ENCODE peak calls at places on chromosome 4, in five cellular contexts. W is KG1, G is prostate gland, J is neural crest cell, A is astrocyte of the hippocampus. Y is an unnamed sample.

GRCh38 chr4:182925298-182925738 is 8.1 kb upstream of the DCTD start:
- DNase-seq in W (no peak), G (no peak), A (peak), J (peak), Y (peak)

GRCh38 chr4:2289311-2289954 is 27.5 kb upstream of the MXD4 start:
- DNase-seq in J (no peak), W (no peak), A (no peak), G (no peak), Y (no peak)

GRCh38 chr4:101911616-101912015 is 121.1 kb downstream of the BANK1 start:
- DNase-seq in J (no peak), G (no peak), A (no peak), W (no peak), Y (no peak)

GRCh38 chr4:113683143-113683542 is 78.4 kb downstream of the CAMK2D start:
- DNase-seq in W (no peak), G (no peak), A (no peak), J (no peak), Y (no peak)

GRCh38 chr4:114137984-114138383 is 158.5 kb upstream of the ARSJ start:
- DNase-seq in J (no peak), A (no peak), W (no peak), G (no peak), Y (no peak)

GRCh38 chr4:158796370-158797140 is 27.7 kb downstream of the FNIP2 start:
- DNase-seq in G (no peak), W (no peak), J (no peak), A (peak), Y (no peak)

GRCh38 chr4:87029356-87029755 is 94.5 kb downstream of the AFF1 start:
- DNase-seq in J (no peak), A (no peak), G (no peak), W (no peak), Y (no peak)

GRCh38 chr4:87025614-87026041 is 90.8 kb downstream of the AFF1 start:
- DNase-seq in G (peak), A (no peak), W (no peak), J (no peak), Y (no peak)

GRCh38 chr4:23881052-23881501 is 8.8 kb downstream of the PPARGC1A start:
- DNase-seq in W (no peak), J (no peak), A (no peak), G (peak), Y (no peak)

GRCh38 chr4:17030543-17030942 is 132.1 kb upstream of the LDB2 start:
- DNase-seq in W (no peak), J (no peak), G (no peak), A (peak), Y (peak)

GRCh38 chr4:93317571-93317970 is 511.0 kb upstream of the ATOH1 start:
- DNase-seq in J (no peak), G (no peak), A (no peak), W (no peak), Y (peak)

GRCh38 chr4:184356366-184356765 is 118.0 kb downstream of the IRF2 start:
- DNase-seq in W (no peak), J (no peak), A (no peak), G (no peak), Y (no peak)

GRCh38 chr4:110073045-110073845 is 125.2 kb downstream of the ELOVL6 start:
- DNase-seq in J (no peak), G (no peak), A (peak), W (no peak), Y (peak)

GRCh38 chr4:184191267-184191666 is 26.4 kb downstream of the ENPP6 start:
- DNase-seq in A (no peak), G (no peak), W (no peak), J (no peak), Y (no peak)

GRCh38 chr4:11548529-11549176 is 120.0 kb upstream of the HS3ST1 start:
- DNase-seq in J (no peak), A (peak), W (no peak), G (no peak), Y (no peak)

GRCh38 chr4:118099106-118099505 is 64.8 kb downstream of the NDST3 start:
- DNase-seq in J (no peak), A (no peak), G (no peak), W (no peak), Y (no peak)

GRCh38 chr4:145907363-145907762 is 31.3 kb downstream of the ZNF827 start:
- DNase-seq in G (no peak), J (no peak), W (no peak), A (no peak), Y (no peak)

GRCh38 chr4:99209671-99210070 is 9.4 kb downstream of the ADH6 start:
- DNase-seq in G (no peak), A (peak), J (no peak), W (no peak), Y (peak)

GRCh38 chr4:165476214-165477098 is 97.6 kb downstream of the CPE start:
- DNase-seq in W (no peak), G (no peak), J (no peak), A (peak), Y (peak)

GRCh38 chr4:140893939-140894338 is 137.8 kb upstream of the TBC1D9 start:
- DNase-seq in A (no peak), G (no peak), W (no peak), J (no peak), Y (no peak)

GRCh38 chr4:34935739-34936138 is 1308.6 kb downstream of the ARAP2 start:
- DNase-seq in A (no peak), G (no peak), W (no peak), J (no peak), Y (no peak)

GRCh38 chr4:2714071-2714770 is 41.9 kb downstream of the TNIP2 start:
- DNase-seq in J (no peak), W (no peak), G (no peak), A (no peak), Y (no peak)

GRCh38 chr4:22179124-22179874 is 230.7 kb upstream of the KCNIP4 start:
- DNase-seq in J (no peak), A (peak), G (no peak), W (no peak), Y (peak)

GRCh38 chr4:137674066-137674465 is 141.8 kb upstream of the PCDH18 start:
- DNase-seq in J (no peak), A (no peak), G (no peak), W (no peak), Y (peak)

GRCh38 chr4:150262611-150263010 is 184.4 kb downstream of the DCLK2 start:
- DNase-seq in A (no peak), J (no peak), W (no peak), G (no peak), Y (no peak)

GRCh38 chr4:38308728-38309315 is 348.6 kb downstream of the PTTG2 start:
- DNase-seq in J (no peak), W (no peak), A (peak), G (no peak), Y (peak)

GRCh38 chr4:110188113-110188512 is 10.3 kb downstream of the ELOVL6 start:
- DNase-seq in A (no peak), G (no peak), W (no peak), J (no peak), Y (no peak)

GRCh38 chr4:2067446-2068197 is 8.5 kb downstream of the NAT8L start:
- DNase-seq in W (no peak), A (no peak), J (no peak), G (no peak), Y (no peak)

Y was measured in NCI-H226.